ENCODE peak calls at places on chromosomes 4 and X, in five cellular contexts. C is upper lobe of left lung, U is IMR-90, O is sigmoid colon, L is tibial nerve. S is an unnamed sample.

GRCh38 chr4:81454498-81454897 is 17.2 kb downstream of the RASGEF1B start:
- DNase-seq in O (no peak), L (no peak), U (peak), C (no peak), S (no peak)

GRCh38 chr4:158869001-158869400 is 100.2 kb downstream of the FNIP2 start:
- DNase-seq in L (no peak), C (no peak), U (no peak), O (no peak), S (no peak)

GRCh38 chr4:165383757-165384156 is 4.9 kb downstream of the CPE start:
- DNase-seq in C (no peak), O (no peak), U (no peak), L (no peak), S (no peak)

GRCh38 chr4:107380190-107380589 is 339.8 kb downstream of the PAPSS1 start:
- DNase-seq in U (no peak), L (no peak), O (no peak), C (no peak), S (no peak)

GRCh38 chr4:153151535-153152452 is 52.4 kb upstream of the TRIM2 start:
- DNase-seq in C (peak), O (peak), U (peak), L (no peak), S (peak)

GRCh38 chr4:40722576-40723161 is 27.1 kb upstream of the NSUN7 start:
- DNase-seq in L (no peak), O (no peak), C (peak), U (no peak), S (no peak)

GRCh38 chr4:6044805-6045204 is 26.6 kb upstream of the C4orf50 start:
- DNase-seq in O (no peak), L (no peak), U (no peak), C (no peak), S (no peak)

GRCh38 chrX:17617794-17618193 is 119.5 kb upstream of the SCML1 start:
- DNase-seq in L (no peak), C (no peak), O (no peak), U (no peak), S (no peak)

GRCh38 chr4:186829740-186830449 is 106.2 kb upstream of the FAT1 start:
- DNase-seq in U (peak), C (no peak), L (no peak), O (no peak), S (no peak)

GRCh38 chr4:54571762-54572542 is 85.8 kb upstream of the KIT start:
- DNase-seq in O (no peak), C (no peak), L (no peak), U (no peak), S (no peak)

GRCh38 chr4:25030283-25031076 is at the start of gene LGI2:
- DNase-seq in O (peak), L (no peak), C (peak), U (no peak), S (peak)

GRCh38 chrX:16739574-16739973 is 20.2 kb downstream of the SYAP1 start:
- DNase-seq in U (no peak), C (peak), L (no peak), O (no peak), S (no peak)

GRCh38 chr4:180057198-180057821 is 2185.9 kb upstream of the TENM3 start:
- DNase-seq in O (no peak), U (no peak), L (no peak), C (no peak), S (no peak)

GRCh38 chr4:183241771-183242170 is 78.3 kb downstream of the CLDN22 start:
- DNase-seq in U (no peak), C (no peak), L (no peak), O (no peak), S (no peak)

GRCh38 chr4:54527532-54527931 is 130.2 kb upstream of the KIT start:
- DNase-seq in O (no peak), C (no peak), U (no peak), L (no peak), S (no peak)

GRCh38 chr4:107060388-107060787 is 24.3 kb upstream of the DKK2 start:
- DNase-seq in O (no peak), U (no peak), L (no peak), C (no peak), S (no peak)

GRCh38 chrX:1027133-1027532 is 185.3 kb downstream of the CRLF2 start:
- DNase-seq in C (no peak), L (no peak), O (no peak), U (no peak), S (no peak)

GRCh38 chrX:30653415-30654131 is at the start of gene GK:
- DNase-seq in L (no peak), U (peak), O (peak), C (no peak), S (no peak)

GRCh38 chrX:121570072-121570841 is 522.8 kb downstream of the GLUD2 start:
- DNase-seq in C (no peak), U (no peak), L (no peak), O (no peak), S (no peak)

GRCh38 chr4:26899991-26900390 is 39.4 kb downstream of the STIM2 start:
- DNase-seq in C (no peak), L (no peak), U (no peak), O (no peak), S (no peak)

GRCh38 chr4:182190306-182190705 is 52.9 kb upstream of the TENM3 start:
- DNase-seq in L (no peak), O (no peak), U (no peak), C (no peak), S (no peak)

GRCh38 chr4:173461170-173461569 is 62.3 kb upstream of the SCRG1 start:
- DNase-seq in C (no peak), L (no peak), U (peak), O (no peak), S (no peak)

GRCh38 chr4:126779001-126779400 is 853.8 kb upstream of the INTU start:
- DNase-seq in U (no peak), L (no peak), O (no peak), C (no peak), S (no peak)

GRCh38 chr4:40200881-40201797 is 4.3 kb downstream of the RHOH start:
- DNase-seq in O (no peak), C (no peak), U (peak), L (no peak), S (no peak)

GRCh38 chrX:39815621-39816020 is 282.1 kb downstream of the BCOR start:
- DNase-seq in U (peak), O (no peak), L (no peak), C (no peak), S (no peak)

GRCh38 chr4:40608628-40609027 is 21.0 kb downstream of the RBM47 start:
- DNase-seq in O (no peak), L (no peak), U (peak), C (no peak), S (no peak)

GRCh38 chr4:78704981-78705757 is 71.0 kb upstream of the BMP2K start:
- DNase-seq in U (peak), O (no peak), C (no peak), L (no peak), S (no peak)

GRCh38 chrX:154478728-154479622 is at the start of gene LAGE3:
- DNase-seq in L (peak), O (peak), C (peak), U (peak), S (peak)
- TF ChIP-seq POLR2A in L (peak), O (peak), C (peak), U (no peak), S (peak)

GRCh38 chrX:136162827-136163427 is 15.6 kb downstream of the FHL1 start:
- DNase-seq in U (peak), O (peak), L (no peak), C (no peak), S (peak)

GRCh38 chrX:136170109-136170800 is 22.9 kb downstream of the FHL1 start:
- DNase-seq in O (peak), C (no peak), L (no peak), U (peak), S (no peak)

GRCh38 chrX:136168929-136169735 is 21.8 kb downstream of the FHL1 start:
- DNase-seq in C (no peak), O (peak), L (no peak), U (peak), S (peak)

GRCh38 chrX:136163694-136164093 is 16.4 kb downstream of the FHL1 start:
- DNase-seq in C (no peak), O (no peak), L (no peak), U (no peak), S (no peak)

GRCh38 chrX:136166221-136166855 is 19.0 kb downstream of the FHL1 start:
- DNase-seq in U (peak), C (no peak), L (no peak), O (peak), S (peak)
- TF ChIP-seq CTCF in U (peak), C (peak), L (no peak), O (no peak), S (peak)

DNA sequence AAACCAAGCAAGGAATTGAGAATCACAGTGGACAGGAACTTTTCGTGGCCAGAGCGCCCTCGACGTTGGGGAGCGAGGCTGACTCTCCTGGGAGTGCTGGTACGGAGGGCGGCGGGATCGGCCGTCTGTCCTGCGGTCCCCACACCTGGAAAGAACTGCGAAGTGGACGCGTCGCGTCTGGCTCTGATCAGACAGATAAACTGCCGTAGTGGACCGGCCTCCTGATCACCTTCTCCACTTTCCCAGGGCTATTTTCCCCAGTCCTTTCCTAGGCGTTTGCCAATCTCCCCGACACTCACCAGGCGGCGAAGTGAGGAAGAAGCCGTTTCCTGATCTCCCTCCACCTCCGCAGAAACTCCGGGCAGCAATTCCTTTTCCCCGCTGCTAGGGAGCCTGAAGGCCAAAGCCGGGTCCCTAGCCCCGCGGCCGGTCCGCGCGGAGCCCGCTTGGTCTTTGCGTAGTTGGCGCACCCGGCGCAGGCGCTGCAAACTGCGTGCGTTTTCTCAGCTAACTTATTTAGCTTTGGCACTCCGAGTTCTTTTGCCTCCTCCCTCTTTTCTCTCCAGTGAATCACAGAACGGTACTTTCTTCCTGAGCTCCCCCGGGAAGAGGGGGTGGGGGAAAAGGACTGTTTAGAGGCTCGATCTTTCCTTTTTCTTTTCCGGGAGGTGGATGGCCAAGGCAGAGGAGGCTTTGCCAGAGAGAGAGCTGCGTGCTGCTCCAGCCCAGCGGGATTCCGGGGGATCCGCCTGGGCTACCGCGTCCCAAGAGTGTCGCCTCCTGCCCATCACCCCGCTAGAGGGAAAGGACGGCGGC is at the start of gene ARSJ:
- DNase-seq in O (peak), L (peak), C (peak), U (peak), S (peak)
- TF ChIP-seq POLR2A in O (peak), L (no peak), C (peak), U (peak), S (peak)

GRCh38 chrX:41137589-41137988 is 52.3 kb downstream of the USP9X start:
- DNase-seq in U (peak), C (no peak), O (no peak), L (no peak), S (no peak)
- TF ChIP-seq CTCF in U (peak), C (peak), O (no peak), L (no peak), S (peak)

GRCh38 chr4:184959309-184959708 is 59.0 kb upstream of the HELT start:
- DNase-seq in C (no peak), O (no peak), U (no peak), L (no peak), S (no peak)

GRCh38 chr4:184960505-184960971 is 57.8 kb upstream of the HELT start:
- DNase-seq in C (no peak), O (no peak), L (no peak), U (no peak), S (peak)

GRCh38 chr4:184958127-184958806 is 60.0 kb upstream of the HELT start:
- DNase-seq in L (no peak), U (no peak), C (no peak), O (no peak), S (no peak)

GRCh38 chr4:184958839-184959238 is 59.5 kb upstream of the HELT start:
- DNase-seq in U (no peak), O (no peak), L (no peak), C (no peak), S (no peak)

GRCh38 chr4:184959786-184960185 is 58.5 kb upstream of the HELT start:
- DNase-seq in C (no peak), U (no peak), O (no peak), L (no peak), S (no peak)
- TF ChIP-seq POLR2A in C (no peak), U (no peak), O (no peak), L (no peak), S (no peak)

GRCh38 chr4:83189631-83190136 is 75.2 kb upstream of the PLAC8 start:
- DNase-seq in O (no peak), U (no peak), C (no peak), L (no peak), S (no peak)
- TF ChIP-seq CTCF in O (no peak), U (no peak), C (no peak), L (no peak), S (no peak)

GRCh38 chr4:156950090-156950489 is 21.5 kb downstream of the PDGFC start:
- DNase-seq in C (no peak), U (no peak), O (no peak), L (no peak), S (no peak)
- TF ChIP-seq POLR2A in C (no peak), U (no peak), O (no peak), L (no peak), S (no peak)

GRCh38 chr4:98630804-98631454 is 27.5 kb downstream of the TSPAN5 start:
- DNase-seq in L (no peak), C (no peak), O (no peak), U (peak), S (no peak)
- TF ChIP-seq CTCF in L (no peak), C (no peak), O (no peak), U (no peak), S (no peak)